ENCODE peak calls at places on chromosomes 7 and 10, in four cellular contexts. P is H9, N is GM04504, Y is Ammon's horn. K is an unnamed sample.

GRCh38 chr7:99127636-99128035 is 16.3 kb downstream of the SMURF1 start:
- DNase-seq in N (no peak), Y (no peak), P (no peak), K (no peak)

GRCh38 chr10:45809829-45810228 is 37.5 kb downstream of the AGAP4 start:
- DNase-seq in Y (peak), N (peak), P (no peak), K (no peak)

GRCh38 chr7:5283421-5284303 is 919 bp downstream of the SLC29A4 start:
- DNase-seq in P (no peak), N (no peak), Y (no peak), K (no peak)

GRCh38 chr10:31536297-31536696 is 217.3 kb downstream of the ZEB1 start:
- DNase-seq in N (peak), Y (no peak), P (no peak), K (no peak)

GRCh38 chr7:30327813-30328212 is 43.4 kb downstream of the ZNRF2 start:
- DNase-seq in Y (no peak), N (no peak), P (no peak), K (no peak)

GRCh38 chr10:112797221-112797620 is 152.8 kb upstream of the TCF7L2 start:
- DNase-seq in Y (no peak), P (no peak), N (no peak), K (no peak)

GRCh38 chr7:140656548-140657515 is 15.9 kb upstream of the ADCK2 start:
- DNase-seq in N (no peak), Y (peak), P (no peak), K (peak)

GRCh38 chr10:68599754-68600040 is 39.6 kb downstream of the TET1 start:
- DNase-seq in P (no peak), Y (no peak), N (no peak), K (peak)

GRCh38 chr10:338176-339037 is 203.2 kb downstream of the ZMYND11 start:
- DNase-seq in N (no peak), P (no peak), Y (peak), K (no peak)

GRCh38 chr10:116866987-116867595 is 17.8 kb downstream of the ENO4 start:
- DNase-seq in N (no peak), P (no peak), Y (no peak), K (no peak)

GRCh38 chr10:69486922-69487730 is 35.9 kb downstream of the TSPAN15 start:
- DNase-seq in P (no peak), Y (no peak), N (no peak), K (no peak)

GRCh38 chr7:77473240-77474005 is 57.3 kb upstream of the GSAP start:
- DNase-seq in Y (no peak), P (no peak), N (no peak), K (no peak)

GRCh38 chr10:32437334-32437733 is 8.6 kb upstream of the CCDC7 start:
- DNase-seq in Y (no peak), P (no peak), N (no peak), K (no peak)

GRCh38 chr7:39746162-39746782 is 122.9 kb downstream of the RALA start:
- DNase-seq in P (peak), Y (peak), N (peak), K (peak)

GRCh38 chr10:77191324-77192049 is 446.1 kb downstream of the KCNMA1 start:
- DNase-seq in P (no peak), Y (no peak), N (no peak), K (no peak)

GRCh38 chr10:77201135-77202111 is 436.2 kb downstream of the KCNMA1 start:
- DNase-seq in Y (no peak), N (no peak), P (no peak), K (no peak)

GRCh38 chr7:37083311-37084096 is 359.2 kb upstream of the AOAH start:
- DNase-seq in Y (peak), N (peak), P (no peak), K (no peak)

GRCh38 chr7:159065852-159066480 is 78.7 kb downstream of the VIPR2 start:
- DNase-seq in P (no peak), Y (no peak), N (no peak), K (no peak)

GRCh38 chr7:130359276-130359857 is 14.8 kb downstream of the CPA5 start:
- DNase-seq in N (no peak), P (no peak), Y (no peak), K (no peak)

GRCh38 chr7:26143298-26144044 is 8.5 kb upstream of the NFE2L3 start:
- DNase-seq in N (no peak), P (no peak), Y (no peak), K (no peak)

GRCh38 chr7:76310102-76310957 is 7.9 kb downstream of the HSPB1 start:
- DNase-seq in N (no peak), P (no peak), Y (peak), K (peak)

GRCh38 chr7:75842836-75843446 is 29.3 kb upstream of the CCL24 start:
- DNase-seq in N (peak), Y (no peak), P (no peak), K (no peak)